ENCODE peak calls at places on chromosomes 7 and 10, in ten cellular contexts. One of them, this sample, is unnamed.

GRCh38 chr7:153065021-153065420 is 305.5 kb downstream of the ACTR3B start:
- DNase-seq in IMR-90: no peak
- DNase-seq in CD8-positive, alpha-beta T cell: no peak
- DNase-seq in dorsolateral prefrontal cortex: no peak
- DNase-seq in AG10803: no peak
- DNase-seq in neural progenitor cell: no peak
- DNase-seq in GM20000: no peak
- DNase-seq in fibroblast of the aortic adventitia: no peak
- DNase-seq in glutamatergic neuron: no peak
- DNase-seq in HCT116: no peak
- DNase-seq in this sample: no peak

GRCh38 chr7:126755381-126755780 is 497.4 kb downstream of the GRM8 start:
- DNase-seq in IMR-90: no peak
- DNase-seq in CD8-positive, alpha-beta T cell: no peak
- DNase-seq in dorsolateral prefrontal cortex: no peak
- DNase-seq in AG10803: no peak
- DNase-seq in neural progenitor cell: no peak
- DNase-seq in GM20000: no peak
- DNase-seq in fibroblast of the aortic adventitia: no peak
- DNase-seq in glutamatergic neuron: no peak
- DNase-seq in HCT116: no peak
- DNase-seq in this sample: no peak

GRCh38 chr7:46775776-46776175 is 806.1 kb downstream of the TNS3 start:
- DNase-seq in IMR-90: peak
- DNase-seq in CD8-positive, alpha-beta T cell: no peak
- DNase-seq in dorsolateral prefrontal cortex: no peak
- DNase-seq in AG10803: peak
- DNase-seq in neural progenitor cell: no peak
- DNase-seq in GM20000: no peak
- DNase-seq in fibroblast of the aortic adventitia: no peak
- DNase-seq in glutamatergic neuron: no peak
- DNase-seq in HCT116: no peak
- DNase-seq in this sample: no peak

GRCh38 chr7:12637328-12637727 is 50.1 kb upstream of the ARL4A start:
- DNase-seq in IMR-90: no peak
- DNase-seq in CD8-positive, alpha-beta T cell: no peak
- DNase-seq in dorsolateral prefrontal cortex: no peak
- DNase-seq in AG10803: no peak
- DNase-seq in neural progenitor cell: no peak
- DNase-seq in GM20000: no peak
- DNase-seq in fibroblast of the aortic adventitia: no peak
- DNase-seq in glutamatergic neuron: no peak
- DNase-seq in HCT116: no peak
- DNase-seq in this sample: no peak

GRCh38 chr7:143331179-143331825 is 15.4 kb downstream of the CLCN1 start:
- DNase-seq in IMR-90: peak
- DNase-seq in CD8-positive, alpha-beta T cell: no peak
- DNase-seq in dorsolateral prefrontal cortex: no peak
- DNase-seq in AG10803: peak
- DNase-seq in neural progenitor cell: no peak
- DNase-seq in GM20000: no peak
- DNase-seq in fibroblast of the aortic adventitia: peak
- DNase-seq in glutamatergic neuron: no peak
- DNase-seq in HCT116: no peak
- DNase-seq in this sample: peak

GRCh38 chr7:105304040-105304895 is 84.5 kb downstream of the SRPK2 start:
- DNase-seq in IMR-90: peak
- DNase-seq in CD8-positive, alpha-beta T cell: no peak
- DNase-seq in dorsolateral prefrontal cortex: no peak
- DNase-seq in AG10803: peak
- DNase-seq in neural progenitor cell: no peak
- DNase-seq in GM20000: no peak
- DNase-seq in fibroblast of the aortic adventitia: peak
- DNase-seq in glutamatergic neuron: no peak
- DNase-seq in HCT116: peak
- DNase-seq in this sample: peak

GRCh38 chr10:18860591-18861205 is 187.9 kb upstream of the MALRD1 start:
- DNase-seq in IMR-90: peak
- DNase-seq in CD8-positive, alpha-beta T cell: no peak
- DNase-seq in dorsolateral prefrontal cortex: no peak
- DNase-seq in AG10803: no peak
- DNase-seq in neural progenitor cell: peak
- DNase-seq in GM20000: no peak
- DNase-seq in fibroblast of the aortic adventitia: peak
- DNase-seq in glutamatergic neuron: no peak
- DNase-seq in HCT116: no peak
- DNase-seq in this sample: no peak

GRCh38 chr7:6056616-6057015 is 25.4 kb downstream of the ANKRD61 start:
- DNase-seq in IMR-90: no peak
- DNase-seq in CD8-positive, alpha-beta T cell: no peak
- DNase-seq in dorsolateral prefrontal cortex: no peak
- DNase-seq in AG10803: no peak
- DNase-seq in neural progenitor cell: no peak
- DNase-seq in GM20000: no peak
- DNase-seq in fibroblast of the aortic adventitia: no peak
- DNase-seq in glutamatergic neuron: no peak
- DNase-seq in HCT116: no peak
- DNase-seq in this sample: no peak

GRCh38 chr10:131150126-131150525 is 161.4 kb downstream of the TCERG1L start:
- DNase-seq in IMR-90: no peak
- DNase-seq in CD8-positive, alpha-beta T cell: no peak
- DNase-seq in dorsolateral prefrontal cortex: no peak
- DNase-seq in AG10803: no peak
- DNase-seq in neural progenitor cell: no peak
- DNase-seq in GM20000: no peak
- DNase-seq in fibroblast of the aortic adventitia: no peak
- DNase-seq in glutamatergic neuron: no peak
- DNase-seq in HCT116: no peak
- DNase-seq in this sample: no peak

GRCh38 chr7:26284995-26285632 is 6.5 kb upstream of the SNX10 start:
- DNase-seq in IMR-90: no peak
- DNase-seq in CD8-positive, alpha-beta T cell: no peak
- DNase-seq in dorsolateral prefrontal cortex: no peak
- DNase-seq in AG10803: no peak
- DNase-seq in neural progenitor cell: peak
- DNase-seq in GM20000: no peak
- DNase-seq in fibroblast of the aortic adventitia: no peak
- DNase-seq in glutamatergic neuron: no peak
- DNase-seq in HCT116: peak
- DNase-seq in this sample: peak

GRCh38 chr10:27157150-27157549 is 2.0 kb downstream of the MASTL start:
- DNase-seq in IMR-90: no peak
- DNase-seq in CD8-positive, alpha-beta T cell: no peak
- DNase-seq in dorsolateral prefrontal cortex: no peak
- DNase-seq in AG10803: no peak
- DNase-seq in neural progenitor cell: no peak
- DNase-seq in GM20000: no peak
- DNase-seq in fibroblast of the aortic adventitia: peak
- DNase-seq in glutamatergic neuron: no peak
- DNase-seq in HCT116: no peak
- DNase-seq in this sample: no peak

GRCh38 chr7:139153832-139154231 is 44.3 kb upstream of the ZC3HAV1 start:
- DNase-seq in IMR-90: peak
- DNase-seq in CD8-positive, alpha-beta T cell: no peak
- DNase-seq in dorsolateral prefrontal cortex: no peak
- DNase-seq in AG10803: peak
- DNase-seq in neural progenitor cell: no peak
- DNase-seq in GM20000: no peak
- DNase-seq in fibroblast of the aortic adventitia: peak
- DNase-seq in glutamatergic neuron: no peak
- DNase-seq in HCT116: no peak
- DNase-seq in this sample: no peak

GRCh38 chr7:3805151-3805550 is 504.1 kb downstream of the SDK1 start:
- DNase-seq in IMR-90: peak
- DNase-seq in CD8-positive, alpha-beta T cell: no peak
- DNase-seq in dorsolateral prefrontal cortex: no peak
- DNase-seq in AG10803: no peak
- DNase-seq in neural progenitor cell: no peak
- DNase-seq in GM20000: no peak
- DNase-seq in fibroblast of the aortic adventitia: no peak
- DNase-seq in glutamatergic neuron: no peak
- DNase-seq in HCT116: no peak
- DNase-seq in this sample: no peak

GRCh38 chr10:79147306-79147705 is 78.5 kb downstream of the ZMIZ1 start:
- DNase-seq in IMR-90: no peak
- DNase-seq in CD8-positive, alpha-beta T cell: no peak
- DNase-seq in dorsolateral prefrontal cortex: no peak
- DNase-seq in AG10803: no peak
- DNase-seq in neural progenitor cell: no peak
- DNase-seq in GM20000: no peak
- DNase-seq in fibroblast of the aortic adventitia: no peak
- DNase-seq in glutamatergic neuron: no peak
- DNase-seq in HCT116: no peak
- DNase-seq in this sample: no peak
- TF ChIP-seq CTCF in IMR-90: no peak
- TF ChIP-seq CTCF in CD8-positive, alpha-beta T cell: no peak
- TF ChIP-seq CTCF in dorsolateral prefrontal cortex: no peak
- TF ChIP-seq CTCF in AG10803: no peak
- TF ChIP-seq CTCF in neural progenitor cell: no peak
- TF ChIP-seq CTCF in GM20000: no peak
- TF ChIP-seq CTCF in fibroblast of the aortic adventitia: no peak
- TF ChIP-seq CTCF in glutamatergic neuron: no peak
- TF ChIP-seq CTCF in HCT116: no peak
- TF ChIP-seq CTCF in this sample: no peak

GRCh38 chr10:48511066-48511854 is 93.6 kb downstream of the ARHGAP22 start:
- DNase-seq in IMR-90: no peak
- DNase-seq in CD8-positive, alpha-beta T cell: no peak
- DNase-seq in dorsolateral prefrontal cortex: no peak
- DNase-seq in AG10803: no peak
- DNase-seq in neural progenitor cell: no peak
- DNase-seq in GM20000: no peak
- DNase-seq in fibroblast of the aortic adventitia: no peak
- DNase-seq in glutamatergic neuron: no peak
- DNase-seq in HCT116: no peak
- DNase-seq in this sample: no peak

GRCh38 chr10:48509061-48509772 is 95.7 kb downstream of the ARHGAP22 start:
- DNase-seq in IMR-90: no peak
- DNase-seq in CD8-positive, alpha-beta T cell: no peak
- DNase-seq in dorsolateral prefrontal cortex: peak
- DNase-seq in AG10803: no peak
- DNase-seq in neural progenitor cell: no peak
- DNase-seq in GM20000: no peak
- DNase-seq in fibroblast of the aortic adventitia: no peak
- DNase-seq in glutamatergic neuron: no peak
- DNase-seq in HCT116: no peak
- DNase-seq in this sample: no peak

GRCh38 chr10:48511855-48512191 is 93.0 kb downstream of the ARHGAP22 start:
- DNase-seq in IMR-90: no peak
- DNase-seq in CD8-positive, alpha-beta T cell: no peak
- DNase-seq in dorsolateral prefrontal cortex: no peak
- DNase-seq in AG10803: no peak
- DNase-seq in neural progenitor cell: no peak
- DNase-seq in GM20000: no peak
- DNase-seq in fibroblast of the aortic adventitia: no peak
- DNase-seq in glutamatergic neuron: no peak
- DNase-seq in HCT116: no peak
- DNase-seq in this sample: no peak

GRCh38 chr10:48507933-48508830 is 96.7 kb downstream of the ARHGAP22 start:
- DNase-seq in IMR-90: no peak
- DNase-seq in CD8-positive, alpha-beta T cell: no peak
- DNase-seq in dorsolateral prefrontal cortex: no peak
- DNase-seq in AG10803: no peak
- DNase-seq in neural progenitor cell: no peak
- DNase-seq in GM20000: no peak
- DNase-seq in fibroblast of the aortic adventitia: peak
- DNase-seq in glutamatergic neuron: no peak
- DNase-seq in HCT116: no peak
- DNase-seq in this sample: no peak

GRCh38 chr10:48509974-48510692 is 94.7 kb downstream of the ARHGAP22 start:
- DNase-seq in IMR-90: no peak
- DNase-seq in CD8-positive, alpha-beta T cell: no peak
- DNase-seq in dorsolateral prefrontal cortex: no peak
- DNase-seq in AG10803: no peak
- DNase-seq in neural progenitor cell: peak
- DNase-seq in GM20000: no peak
- DNase-seq in fibroblast of the aortic adventitia: no peak
- DNase-seq in glutamatergic neuron: no peak
- DNase-seq in HCT116: no peak
- DNase-seq in this sample: peak
- TF ChIP-seq CTCF in IMR-90: peak
- TF ChIP-seq CTCF in CD8-positive, alpha-beta T cell: no peak
- TF ChIP-seq CTCF in dorsolateral prefrontal cortex: peak
- TF ChIP-seq CTCF in AG10803: peak
- TF ChIP-seq CTCF in neural progenitor cell: peak
- TF ChIP-seq CTCF in GM20000: no peak
- TF ChIP-seq CTCF in fibroblast of the aortic adventitia: peak
- TF ChIP-seq CTCF in glutamatergic neuron: no peak
- TF ChIP-seq CTCF in HCT116: no peak
- TF ChIP-seq CTCF in this sample: peak

GRCh38 chr10:91409869-91410637 is at the start of gene HECTD2:
- DNase-seq in IMR-90: peak
- DNase-seq in CD8-positive, alpha-beta T cell: peak
- DNase-seq in dorsolateral prefrontal cortex: peak
- DNase-seq in AG10803: peak
- DNase-seq in neural progenitor cell: peak
- DNase-seq in GM20000: peak
- DNase-seq in fibroblast of the aortic adventitia: peak
- DNase-seq in glutamatergic neuron: peak
- DNase-seq in HCT116: peak
- DNase-seq in this sample: peak
- TF ChIP-seq CTCF in IMR-90: peak
- TF ChIP-seq CTCF in CD8-positive, alpha-beta T cell: peak
- TF ChIP-seq CTCF in dorsolateral prefrontal cortex: peak
- TF ChIP-seq CTCF in AG10803: peak
- TF ChIP-seq CTCF in neural progenitor cell: peak
- TF ChIP-seq CTCF in GM20000: peak
- TF ChIP-seq CTCF in fibroblast of the aortic adventitia: peak
- TF ChIP-seq CTCF in glutamatergic neuron: no peak
- TF ChIP-seq CTCF in HCT116: no peak
- TF ChIP-seq CTCF in this sample: no peak

GRCh38 chr7:20403356-20403755 is 72.7 kb downstream of the ITGB8 start:
- DNase-seq in IMR-90: no peak
- DNase-seq in CD8-positive, alpha-beta T cell: no peak
- DNase-seq in dorsolateral prefrontal cortex: no peak
- DNase-seq in AG10803: peak
- DNase-seq in neural progenitor cell: no peak
- DNase-seq in GM20000: no peak
- DNase-seq in fibroblast of the aortic adventitia: peak
- DNase-seq in glutamatergic neuron: peak
- DNase-seq in HCT116: no peak
- DNase-seq in this sample: no peak

GRCh38 chr7:20404371-20404770 is 73.7 kb downstream of the ITGB8 start:
- DNase-seq in IMR-90: no peak
- DNase-seq in CD8-positive, alpha-beta T cell: no peak
- DNase-seq in dorsolateral prefrontal cortex: no peak
- DNase-seq in AG10803: no peak
- DNase-seq in neural progenitor cell: peak
- DNase-seq in GM20000: no peak
- DNase-seq in fibroblast of the aortic adventitia: no peak
- DNase-seq in glutamatergic neuron: peak
- DNase-seq in HCT116: no peak
- DNase-seq in this sample: no peak

GRCh38 chr7:20399516-20399915 is 68.8 kb downstream of the ITGB8 start:
- DNase-seq in IMR-90: peak
- DNase-seq in CD8-positive, alpha-beta T cell: no peak
- DNase-seq in dorsolateral prefrontal cortex: no peak
- DNase-seq in AG10803: no peak
- DNase-seq in neural progenitor cell: no peak
- DNase-seq in GM20000: no peak
- DNase-seq in fibroblast of the aortic adventitia: peak
- DNase-seq in glutamatergic neuron: no peak
- DNase-seq in HCT116: no peak
- DNase-seq in this sample: no peak

GRCh38 chr7:20407585-20408466 is 77.1 kb downstream of the ITGB8 start:
- DNase-seq in IMR-90: peak
- DNase-seq in CD8-positive, alpha-beta T cell: no peak
- DNase-seq in dorsolateral prefrontal cortex: no peak
- DNase-seq in AG10803: peak
- DNase-seq in neural progenitor cell: peak
- DNase-seq in GM20000: no peak
- DNase-seq in fibroblast of the aortic adventitia: peak
- DNase-seq in glutamatergic neuron: no peak
- DNase-seq in HCT116: no peak
- DNase-seq in this sample: peak

GRCh38 chr7:20402297-20403230 is 71.9 kb downstream of the ITGB8 start:
- DNase-seq in IMR-90: peak
- DNase-seq in CD8-positive, alpha-beta T cell: no peak
- DNase-seq in dorsolateral prefrontal cortex: no peak
- DNase-seq in AG10803: peak
- DNase-seq in neural progenitor cell: no peak
- DNase-seq in GM20000: no peak
- DNase-seq in fibroblast of the aortic adventitia: peak
- DNase-seq in glutamatergic neuron: no peak
- DNase-seq in HCT116: no peak
- DNase-seq in this sample: no peak
- TF ChIP-seq CTCF in IMR-90: peak
- TF ChIP-seq CTCF in CD8-positive, alpha-beta T cell: no peak
- TF ChIP-seq CTCF in dorsolateral prefrontal cortex: peak
- TF ChIP-seq CTCF in AG10803: peak
- TF ChIP-seq CTCF in neural progenitor cell: peak
- TF ChIP-seq CTCF in GM20000: no peak
- TF ChIP-seq CTCF in fibroblast of the aortic adventitia: peak
- TF ChIP-seq CTCF in glutamatergic neuron: peak
- TF ChIP-seq CTCF in HCT116: peak
- TF ChIP-seq CTCF in this sample: peak

This sample was measured in Calu3.